ENCODE peak calls at places on chromosomes 7 and 10, in nine cellular contexts. Z is H9, Y is HFF-Myc, M is fibroblast of lung, I is foreskin fibroblast, J is GM12865, S is BJ, H is lower lobe of right lung, B is natural killer cell. O is an unnamed sample.

GRCh38 chr7:151537818-151538561 is 18.3 kb upstream of the RHEB start:
- DNase-seq in J (no peak), M (peak; percentile 51), I (no peak), B (no peak), H (no peak), Z (no peak), Y (no peak), S (no peak), O (no peak)

GRCh38 chr7:81638216-81638615 is 131.6 kb downstream of the HGF start:
- DNase-seq in M (peak; percentile 79), H (no peak), J (no peak), I (peak; percentile 73), Z (no peak), B (no peak), S (peak; percentile 55), Y (no peak), O (peak; percentile 72)

GRCh38 chr10:95237376-95238170 is 43.5 kb downstream of the ACSM6 start:
- DNase-seq in S (no peak), J (no peak), H (no peak), Y (no peak), M (no peak), B (no peak), Z (no peak), I (no peak), O (peak; percentile 27)

GRCh38 chr10:74825371-74826141 is 844 bp upstream of the KAT6B start:
- DNase-seq in J (no peak), Z (no peak), M (no peak), B (peak; percentile 55), S (no peak), Y (no peak), I (peak; percentile 34), H (no peak), O (no peak)

GRCh38 chr7:16504019-16504418 is 22.6 kb upstream of the LRRC72 start:
- DNase-seq in Z (no peak), Y (no peak), S (no peak), I (no peak), J (no peak), B (no peak), M (peak; percentile 58), H (no peak), O (no peak)

GRCh38 chr7:62361-63116 is 129.8 kb upstream of the FAM20C start:
- DNase-seq in I (no peak), Y (no peak), M (no peak), Z (no peak), H (peak; percentile 34), S (no peak), B (no peak), J (no peak), O (no peak)

GRCh38 chr10:15182541-15183207 is 14.2 kb upstream of the NMT2 start:
- DNase-seq in S (no peak), I (no peak), Z (no peak), Y (no peak), J (no peak), H (no peak), B (no peak), M (peak; percentile 73), O (no peak)

GRCh38 chr7:65915921-65916657 is 43.2 kb downstream of the VKORC1L1 start:
- DNase-seq in S (no peak), J (peak; percentile 36), Y (no peak), I (no peak), M (no peak), B (no peak), H (no peak), Z (no peak), O (no peak)

GRCh38 chr10:59967079-59967478 is 60.7 kb upstream of the CCDC6 start:
- DNase-seq in Z (no peak), I (no peak), J (no peak), M (no peak), Y (no peak), S (no peak), H (no peak), B (no peak), O (no peak)

GRCh38 chr7:6392712-6393666 is 54.8 kb downstream of the DAGLB start:
- DNase-seq in J (peak; percentile 50), M (peak; percentile 94), Y (peak; percentile 44), H (peak; percentile 86), I (peak; percentile 96), S (no peak), B (no peak), Z (no peak), O (peak; percentile 67)

GRCh38 chr10:130222381-130222780 is 86.2 kb downstream of the GLRX3 start:
- DNase-seq in Y (no peak), Z (peak; percentile 15), B (no peak), J (no peak), I (no peak), S (no peak), M (no peak), H (no peak), O (no peak)

GRCh38 chr7:115274-115911 is 77.0 kb upstream of the FAM20C start:
- DNase-seq in I (peak; percentile 83), H (no peak), S (no peak), Y (no peak), M (peak; percentile 87), J (no peak), B (no peak), Z (no peak), O (no peak)

GRCh38 chr7:157046681-157047080 is 36.2 kb upstream of the MNX1 start:
- DNase-seq in B (no peak), H (no peak), M (no peak), I (peak; percentile 47), Z (no peak), S (peak; percentile 73), J (no peak), Y (no peak), O (peak; percentile 96)

GRCh38 chr7:85125160-85125559 is 61.7 kb downstream of the SEMA3D start:
- DNase-seq in J (no peak), Z (no peak), B (no peak), Y (no peak), S (no peak), H (no peak), M (no peak), I (no peak), O (no peak)

DNA sequence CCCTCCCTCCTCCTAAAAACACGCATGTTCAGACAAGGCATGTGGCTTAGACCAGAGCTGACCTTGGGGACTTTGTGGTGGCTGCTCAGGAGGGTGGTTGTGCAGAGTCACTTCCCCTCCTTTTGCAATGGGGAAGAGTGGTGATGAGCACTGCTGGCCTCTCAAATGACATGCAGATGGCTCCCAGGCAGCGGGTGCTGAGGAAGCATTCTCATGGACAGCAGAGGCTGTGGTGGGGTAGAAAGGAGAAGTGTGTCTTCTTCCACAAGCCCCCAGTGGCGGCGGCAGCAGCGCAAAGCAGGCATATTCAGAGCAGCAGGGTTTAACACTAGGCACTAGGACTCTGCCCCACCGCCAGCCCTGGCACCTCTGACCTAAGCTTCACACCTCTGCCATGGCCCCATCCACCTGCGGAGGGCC is 105.9 kb upstream of the ANLN start:
- DNase-seq in M (no peak), J (peak; percentile 76), B (no peak), Y (no peak), I (peak; percentile 34), S (no peak), H (peak; percentile 90), Z (no peak), O (no peak)
- TF ChIP-seq CTCF in M (no peak), J (no peak), B (no peak), Y (no peak), I (no peak), S (no peak), H (no peak), Z (no peak), O (no peak)

DNA sequence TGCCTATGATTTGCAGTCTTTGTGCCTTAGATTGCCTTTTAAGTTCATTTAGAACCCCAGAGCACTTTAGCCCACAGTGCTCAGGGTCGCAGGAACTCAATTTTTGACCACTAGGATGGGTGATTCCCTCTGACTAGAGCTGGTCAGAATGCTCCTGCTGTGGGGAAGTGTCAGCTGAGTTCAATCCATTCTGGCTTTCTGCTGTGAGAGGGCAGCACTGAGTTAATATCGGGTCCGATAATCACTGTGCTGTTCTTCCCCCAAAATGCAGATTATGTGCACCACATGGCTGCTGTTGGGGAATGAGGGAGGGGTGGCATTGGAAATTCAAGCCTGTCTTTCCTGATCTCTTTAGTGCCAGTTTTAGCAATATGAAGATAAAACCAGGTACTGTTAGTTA is 886.4 kb downstream of the DNAJB9 start:
- DNase-seq in I (no peak), M (no peak), S (no peak), B (no peak), J (no peak), H (no peak), Z (peak; percentile 42), Y (no peak), O (no peak)
- TF ChIP-seq CTCF in I (no peak), M (no peak), S (no peak), B (no peak), J (no peak), H (no peak), Z (peak; percentile 56), Y (no peak), O (no peak)

GRCh38 chr7:116779921-116780320 is 82.5 kb upstream of the CAPZA2 start:
- DNase-seq in H (no peak), I (no peak), S (no peak), Z (no peak), B (no peak), J (no peak), Y (no peak), M (no peak), O (no peak)

GRCh38 chr7:116779222-116779621 is 83.2 kb upstream of the CAPZA2 start:
- DNase-seq in I (no peak), Z (no peak), S (no peak), B (no peak), J (no peak), Y (peak; percentile 44), M (no peak), H (no peak), O (no peak)

GRCh38 chr7:116780966-116781365 is 81.4 kb upstream of the CAPZA2 start:
- DNase-seq in Z (peak; percentile 39), I (no peak), M (no peak), B (no peak), H (peak; percentile 48), J (no peak), Y (no peak), S (no peak), O (no peak)

GRCh38 chr7:116781584-116781983 is 80.8 kb upstream of the CAPZA2 start:
- DNase-seq in Y (no peak), Z (no peak), J (no peak), B (no peak), S (no peak), H (no peak), M (no peak), I (no peak), O (no peak)

DNA sequence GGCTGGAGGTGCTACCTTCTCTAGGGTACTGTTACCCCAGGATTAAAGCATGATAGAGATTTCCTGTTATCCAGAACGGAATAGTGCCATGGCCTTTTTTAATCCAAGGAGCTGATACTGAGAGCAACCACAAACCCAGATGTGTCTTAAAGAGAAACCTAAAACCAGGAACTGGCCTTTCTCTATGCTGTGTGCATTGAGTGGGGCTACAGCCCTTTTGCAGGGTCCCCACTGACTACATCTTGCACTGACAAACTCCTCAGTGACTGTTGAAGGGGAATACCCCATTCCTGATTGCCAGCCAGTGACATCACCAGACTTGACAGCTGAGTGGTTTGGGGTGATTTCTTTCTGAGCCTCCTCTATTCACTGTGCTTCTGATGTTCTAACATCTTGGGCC is 81.9 kb upstream of the CAPZA2 start:
- DNase-seq in Y (no peak), I (no peak), M (no peak), H (no peak), J (no peak), S (no peak), Z (no peak), B (no peak), O (no peak)
- TF ChIP-seq CTCF in Y (no peak), I (no peak), M (no peak), H (no peak), J (no peak), S (no peak), Z (no peak), B (no peak), O (no peak)

GRCh38 chr10:97853006-97853405 is 3.4 kb downstream of the GOLGA7B start:
- DNase-seq in S (no peak), J (no peak), Z (no peak), B (no peak), I (no peak), Y (no peak), M (no peak), H (no peak), O (no peak)
- TF ChIP-seq CTCF in S (no peak), J (no peak), Z (no peak), B (no peak), I (no peak), Y (no peak), M (no peak), H (no peak), O (no peak)